ENCODE peak calls at places on chromosomes 3 and 15, in four cellular contexts. C is mesothelial cell of epicardium, N is epithelial cell of prostate, Y is cardiac fibroblast. D is an unnamed sample.

GRCh38 chr3:42906085-42906904 is at the start of gene ZNF662:
- DNase-seq in N (no peak), C (no peak), Y (peak), D (peak)

GRCh38 chr15:37931868-37932267 is 2.6 kb upstream of the TMCO5A start:
- DNase-seq in Y (peak), N (no peak), C (no peak), D (peak)

GRCh38 chr3:100900671-100901070 is 92.5 kb downstream of the ABI3BP start:
- DNase-seq in C (no peak), Y (peak), N (no peak), D (no peak)

GRCh38 chr3:182911782-182912111 is 68.6 kb downstream of the DCUN1D1 start:
- DNase-seq in C (no peak), Y (no peak), N (no peak), D (no peak)

GRCh38 chr3:120052225-120052624 is 42.0 kb downstream of the GSK3B start:
- DNase-seq in Y (no peak), C (no peak), N (no peak), D (no peak)

GRCh38 chr15:57631386-57632110 is 39.8 kb downstream of the MYZAP start:
- DNase-seq in C (no peak), Y (no peak), N (no peak), D (no peak)

GRCh38 chr3:66812741-66813140 is 185.4 kb upstream of the KBTBD8 start:
- DNase-seq in Y (no peak), C (no peak), N (no peak), D (no peak)

GRCh38 chr3:47741925-47742324 is 39.8 kb downstream of the SMARCC1 start:
- DNase-seq in C (no peak), Y (no peak), N (no peak), D (no peak)

GRCh38 chr15:88089019-88089603 is 167.4 kb downstream of the NTRK3 start:
- DNase-seq in C (no peak), N (peak), Y (no peak), D (peak)

GRCh38 chr3:118760611-118761606 is 273.7 kb downstream of the IGSF11 start:
- DNase-seq in N (no peak), Y (no peak), C (no peak), D (no peak)

GRCh38 chr3:157447026-157447694 is 10.5 kb downstream of the PTX3 start:
- DNase-seq in N (no peak), C (no peak), Y (peak), D (peak)

GRCh38 chr3:105829229-105829628 is 39.6 kb downstream of the CBLB start:
- DNase-seq in C (no peak), N (no peak), Y (peak), D (no peak)

GRCh38 chr3:189677667-189678066 is 46.5 kb downstream of the TP63 start:
- DNase-seq in Y (no peak), C (no peak), N (no peak), D (no peak)

GRCh38 chr3:137105277-137105977 is 147.6 kb downstream of the IL20RB start:
- DNase-seq in N (no peak), C (no peak), Y (peak), D (peak)

GRCh38 chr3:99118381-99118780 is 216.9 kb upstream of the DCBLD2 start:
- DNase-seq in C (no peak), Y (peak), N (no peak), D (peak)

GRCh38 chr3:166837535-166837934 is 542.6 kb downstream of the ZBBX start:
- DNase-seq in Y (peak), N (no peak), C (no peak), D (no peak)

GRCh38 chr15:61393949-61394348 is 164.8 kb upstream of the RORA start:
- DNase-seq in N (no peak), Y (peak), C (no peak), D (peak)

GRCh38 chr15:58147151-58147550 is 9.0 kb downstream of the AQP9 start:
- DNase-seq in Y (peak), N (no peak), C (no peak), D (no peak)

GRCh38 chr3:111237906-111238305 is 166.3 kb downstream of the NECTIN3 start:
- DNase-seq in C (no peak), Y (no peak), N (no peak), D (no peak)

GRCh38 chr3:50303038-50303815 is at the start of gene HYAL1:
- DNase-seq in N (no peak), C (no peak), Y (peak), D (no peak)

GRCh38 chr15:62079594-62079993 is 12.8 kb downstream of the C2CD4A start:
- DNase-seq in Y (no peak), C (no peak), N (no peak), D (no peak)

GRCh38 chr3:158470944-158471638 is 99.9 kb upstream of the MLF1 start:
- DNase-seq in Y (peak), C (no peak), N (no peak), D (no peak)

GRCh38 chr15:39286706-39287105 is 294.2 kb upstream of the THBS1 start:
- DNase-seq in N (no peak), C (no peak), Y (no peak), D (no peak)

GRCh38 chr3:113008117-113008516 is 17.3 kb downstream of the GTPBP8 start:
- DNase-seq in Y (peak), C (no peak), N (no peak), D (no peak)

D was measured in myocyte.